ENCODE peak calls at places on chromosomes 16 and 17, in four cellular contexts. One of them, this sample, is unnamed.

GRCh38 chr17:74452841-74453661 is 13.4 kb upstream of the CD300A start:
- DNase-seq in WTC11: peak
- DNase-seq in HepG2: no peak
- DNase-seq in K562: no peak
- DNase-seq in this sample: no peak

GRCh38 chr17:58215685-58216084 is 3.4 kb downstream of the MKS1 start:
- DNase-seq in WTC11: no peak
- DNase-seq in HepG2: no peak
- DNase-seq in K562: no peak
- DNase-seq in this sample: no peak

GRCh38 chr16:86775401-86775985 is 197.1 kb downstream of the FOXL1 start:
- DNase-seq in WTC11: no peak
- DNase-seq in HepG2: no peak
- DNase-seq in K562: no peak
- DNase-seq in this sample: no peak

GRCh38 chr16:73432794-73433455 is 385.0 kb upstream of the ZFHX3 start:
- DNase-seq in WTC11: no peak
- DNase-seq in HepG2: no peak
- DNase-seq in K562: no peak
- DNase-seq in this sample: no peak

GRCh38 chr16:53291757-53292392 is 142.4 kb upstream of the RBL2 start:
- DNase-seq in WTC11: no peak
- DNase-seq in HepG2: no peak
- DNase-seq in K562: no peak
- DNase-seq in this sample: no peak

GRCh38 chr16:55370762-55371482 is 46.9 kb downstream of the IRX6 start:
- DNase-seq in WTC11: peak
- DNase-seq in HepG2: peak
- DNase-seq in K562: no peak
- DNase-seq in this sample: no peak

GRCh38 chr17:69702078-69702477 is 287.6 kb downstream of the MAP2K6 start:
- DNase-seq in WTC11: no peak
- DNase-seq in HepG2: no peak
- DNase-seq in K562: no peak
- DNase-seq in this sample: no peak

GRCh38 chr16:78925071-78925714 is 675.3 kb downstream of the MAF start:
- DNase-seq in WTC11: peak
- DNase-seq in HepG2: peak
- DNase-seq in K562: peak
- DNase-seq in this sample: no peak

GRCh38 chr17:4073983-4074830 is 68.6 kb downstream of the ZZEF1 start:
- DNase-seq in WTC11: no peak
- DNase-seq in HepG2: no peak
- DNase-seq in K562: no peak
- DNase-seq in this sample: peak

GRCh38 chr16:81731636-81732035 is 47.5 kb upstream of the PLCG2 start:
- DNase-seq in WTC11: no peak
- DNase-seq in HepG2: no peak
- DNase-seq in K562: no peak
- DNase-seq in this sample: no peak

DNA sequence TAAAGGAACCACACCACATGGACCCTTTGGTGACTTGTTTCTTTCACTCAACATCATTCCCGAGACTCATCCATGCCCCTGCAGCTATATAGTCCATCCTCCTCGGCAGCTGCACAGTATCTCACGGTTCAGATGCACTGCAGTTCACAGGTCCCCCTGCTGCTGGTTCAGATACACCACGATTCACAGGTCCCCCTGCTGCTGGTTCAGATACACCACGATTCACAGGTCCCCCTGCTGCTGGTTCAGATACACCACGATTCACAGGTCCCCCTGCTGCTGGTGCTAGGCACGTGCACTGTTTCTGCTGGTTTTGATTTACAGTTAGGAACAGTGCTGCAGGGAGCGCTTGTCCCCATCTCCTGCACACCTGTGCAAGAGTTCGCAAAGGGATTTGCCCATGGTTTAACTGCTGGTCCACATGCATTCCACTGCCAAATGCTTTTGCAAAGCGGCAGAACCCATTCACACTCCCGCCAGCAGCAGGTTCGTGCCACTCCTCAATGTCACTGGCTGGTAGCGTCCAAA is 3.8 kb downstream of the HSDL1 start:
- DNase-seq in WTC11: peak
- DNase-seq in HepG2: peak
- DNase-seq in K562: no peak
- DNase-seq in this sample: no peak
- TF ChIP-seq NR2C2 in WTC11: peak
- TF ChIP-seq NR2C2 in HepG2: no peak
- TF ChIP-seq NR2C2 in K562: no peak
- TF ChIP-seq NR2C2 in this sample: no peak

DNA sequence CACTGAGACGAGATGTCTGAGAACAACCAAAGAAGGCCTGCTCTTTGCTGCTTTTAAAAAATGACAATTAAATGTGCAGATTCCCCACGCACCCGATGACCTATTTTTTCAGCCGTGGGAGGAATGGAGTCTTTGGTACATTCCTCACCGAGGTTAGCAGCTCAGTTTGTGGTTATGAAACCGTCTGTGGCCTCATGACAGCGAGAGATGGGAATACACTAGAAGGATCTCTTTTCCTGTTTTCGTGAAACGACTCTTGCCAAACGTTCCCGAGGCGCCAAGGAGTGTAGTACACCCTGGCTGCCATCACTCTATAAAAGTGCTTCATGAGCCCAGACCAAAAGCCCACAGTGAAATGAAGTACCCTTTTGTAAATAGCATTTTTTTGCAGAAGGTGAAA is 87.8 kb downstream of the CRISPLD2 start:
- DNase-seq in WTC11: no peak
- DNase-seq in HepG2: no peak
- DNase-seq in K562: no peak
- DNase-seq in this sample: no peak
- TF ChIP-seq NR2C2 in WTC11: no peak
- TF ChIP-seq NR2C2 in HepG2: no peak
- TF ChIP-seq NR2C2 in K562: no peak
- TF ChIP-seq NR2C2 in this sample: no peak

GRCh38 chr16:49733278-49734009 is 122.5 kb downstream of the ZNF423 start:
- DNase-seq in WTC11: no peak
- DNase-seq in HepG2: no peak
- DNase-seq in K562: no peak
- DNase-seq in this sample: no peak

GRCh38 chr16:49739381-49739780 is 116.5 kb downstream of the ZNF423 start:
- DNase-seq in WTC11: peak
- DNase-seq in HepG2: no peak
- DNase-seq in K562: peak
- DNase-seq in this sample: no peak

GRCh38 chr16:49731911-49732310 is 124.0 kb downstream of the ZNF423 start:
- DNase-seq in WTC11: no peak
- DNase-seq in HepG2: no peak
- DNase-seq in K562: no peak
- DNase-seq in this sample: no peak

GRCh38 chr16:49737541-49737940 is 118.4 kb downstream of the ZNF423 start:
- DNase-seq in WTC11: no peak
- DNase-seq in HepG2: no peak
- DNase-seq in K562: no peak
- DNase-seq in this sample: no peak

GRCh38 chr16:49734330-49734729 is 121.6 kb downstream of the ZNF423 start:
- DNase-seq in WTC11: no peak
- DNase-seq in HepG2: no peak
- DNase-seq in K562: no peak
- DNase-seq in this sample: no peak
- TF ChIP-seq NR2C2 in WTC11: no peak
- TF ChIP-seq NR2C2 in HepG2: no peak
- TF ChIP-seq NR2C2 in K562: no peak
- TF ChIP-seq NR2C2 in this sample: no peak

GRCh38 chr16:24858219-24859041 is 12.7 kb downstream of the SLC5A11 start:
- DNase-seq in WTC11: peak
- DNase-seq in HepG2: peak
- DNase-seq in K562: peak
- DNase-seq in this sample: no peak
- TF ChIP-seq NR2C2 in WTC11: no peak
- TF ChIP-seq NR2C2 in HepG2: no peak
- TF ChIP-seq NR2C2 in K562: no peak
- TF ChIP-seq NR2C2 in this sample: no peak

This sample was measured in GM12878.